ENCODE peak calls at places on chromosomes 11 and 22, in nine cellular contexts. One of them, this sample, is unnamed.

GRCh38 chr11:88421530-88421929 is 84.0 kb upstream of the CTSC start:
- DNase-seq in A549: no peak
- DNase-seq in endothelial cell of umbilical vein: no peak
- DNase-seq in IMR-90: peak
- DNase-seq in keratinocyte: no peak
- DNase-seq in trophoblast cell: peak
- DNase-seq in K562: peak
- DNase-seq in GM23338: peak
- DNase-seq in neural progenitor cell: peak
- DNase-seq in this sample: peak

GRCh38 chr11:128615076-128615475 is 27.7 kb upstream of the ETS1 start:
- DNase-seq in A549: no peak
- DNase-seq in endothelial cell of umbilical vein: no peak
- DNase-seq in IMR-90: no peak
- DNase-seq in keratinocyte: no peak
- DNase-seq in trophoblast cell: no peak
- DNase-seq in K562: no peak
- DNase-seq in GM23338: no peak
- DNase-seq in neural progenitor cell: no peak
- DNase-seq in this sample: no peak

GRCh38 chr11:58770627-58771457 is 39.1 kb upstream of the GLYAT start:
- DNase-seq in A549: no peak
- DNase-seq in endothelial cell of umbilical vein: no peak
- DNase-seq in IMR-90: peak
- DNase-seq in keratinocyte: peak
- DNase-seq in trophoblast cell: peak
- DNase-seq in K562: peak
- DNase-seq in GM23338: no peak
- DNase-seq in neural progenitor cell: no peak
- DNase-seq in this sample: peak

GRCh38 chr11:63212742-63213141 is 30.7 kb downstream of the SLC22A25 start:
- DNase-seq in A549: peak
- DNase-seq in endothelial cell of umbilical vein: peak
- DNase-seq in IMR-90: no peak
- DNase-seq in keratinocyte: no peak
- DNase-seq in trophoblast cell: peak
- DNase-seq in K562: peak
- DNase-seq in GM23338: peak
- DNase-seq in neural progenitor cell: peak
- DNase-seq in this sample: peak

GRCh38 chr11:64809781-64810241 is 540 bp downstream of the MEN1 start:
- DNase-seq in A549: peak
- DNase-seq in endothelial cell of umbilical vein: no peak
- DNase-seq in IMR-90: no peak
- DNase-seq in keratinocyte: peak
- DNase-seq in trophoblast cell: peak
- DNase-seq in K562: peak
- DNase-seq in GM23338: peak
- DNase-seq in neural progenitor cell: peak
- DNase-seq in this sample: peak

GRCh38 chr11:129376658-129377341 is 1.2 kb downstream of the BARX2 start:
- DNase-seq in A549: no peak
- DNase-seq in endothelial cell of umbilical vein: no peak
- DNase-seq in IMR-90: no peak
- DNase-seq in keratinocyte: no peak
- DNase-seq in trophoblast cell: no peak
- DNase-seq in K562: no peak
- DNase-seq in GM23338: no peak
- DNase-seq in neural progenitor cell: peak
- DNase-seq in this sample: no peak

GRCh38 chr11:88435405-88435804 is 97.9 kb upstream of the CTSC start:
- DNase-seq in A549: no peak
- DNase-seq in endothelial cell of umbilical vein: no peak
- DNase-seq in IMR-90: peak
- DNase-seq in keratinocyte: no peak
- DNase-seq in trophoblast cell: no peak
- DNase-seq in K562: no peak
- DNase-seq in GM23338: no peak
- DNase-seq in neural progenitor cell: no peak
- DNase-seq in this sample: no peak

GRCh38 chr11:12893787-12894672 is 115.1 kb upstream of the RASSF10 start:
- DNase-seq in A549: peak
- DNase-seq in endothelial cell of umbilical vein: peak
- DNase-seq in IMR-90: peak
- DNase-seq in keratinocyte: peak
- DNase-seq in trophoblast cell: peak
- DNase-seq in K562: peak
- DNase-seq in GM23338: peak
- DNase-seq in neural progenitor cell: peak
- DNase-seq in this sample: peak

GRCh38 chr11:119906376-119906775 is 177.4 kb upstream of the NECTIN1 start:
- DNase-seq in A549: no peak
- DNase-seq in endothelial cell of umbilical vein: no peak
- DNase-seq in IMR-90: no peak
- DNase-seq in keratinocyte: no peak
- DNase-seq in trophoblast cell: peak
- DNase-seq in K562: no peak
- DNase-seq in GM23338: no peak
- DNase-seq in neural progenitor cell: no peak
- DNase-seq in this sample: no peak

GRCh38 chr11:70027451-70027850 is 50.7 kb upstream of the ANO1 start:
- DNase-seq in A549: no peak
- DNase-seq in endothelial cell of umbilical vein: no peak
- DNase-seq in IMR-90: no peak
- DNase-seq in keratinocyte: no peak
- DNase-seq in trophoblast cell: no peak
- DNase-seq in K562: no peak
- DNase-seq in GM23338: no peak
- DNase-seq in neural progenitor cell: no peak
- DNase-seq in this sample: no peak

GRCh38 chr11:94175545-94175944 is 46.9 kb downstream of the PANX1 start:
- DNase-seq in A549: no peak
- DNase-seq in endothelial cell of umbilical vein: no peak
- DNase-seq in IMR-90: peak
- DNase-seq in keratinocyte: no peak
- DNase-seq in trophoblast cell: no peak
- DNase-seq in K562: no peak
- DNase-seq in GM23338: no peak
- DNase-seq in neural progenitor cell: no peak
- DNase-seq in this sample: peak

GRCh38 chr11:77813256-77813655 is 7.3 kb downstream of the RSF1 start:
- DNase-seq in A549: no peak
- DNase-seq in endothelial cell of umbilical vein: no peak
- DNase-seq in IMR-90: peak
- DNase-seq in keratinocyte: no peak
- DNase-seq in trophoblast cell: no peak
- DNase-seq in K562: no peak
- DNase-seq in GM23338: no peak
- DNase-seq in neural progenitor cell: no peak
- DNase-seq in this sample: peak

GRCh38 chr11:75400110-75400865 is 970 bp downstream of the RPS3 start:
- DNase-seq in A549: no peak
- DNase-seq in endothelial cell of umbilical vein: peak
- DNase-seq in IMR-90: peak
- DNase-seq in keratinocyte: no peak
- DNase-seq in trophoblast cell: peak
- DNase-seq in K562: peak
- DNase-seq in GM23338: no peak
- DNase-seq in neural progenitor cell: no peak
- DNase-seq in this sample: peak

GRCh38 chr22:49107961-49108530 is 719.6 kb downstream of the BRD1 start:
- DNase-seq in A549: no peak
- DNase-seq in endothelial cell of umbilical vein: no peak
- DNase-seq in IMR-90: no peak
- DNase-seq in keratinocyte: no peak
- DNase-seq in trophoblast cell: no peak
- DNase-seq in K562: no peak
- DNase-seq in GM23338: no peak
- DNase-seq in neural progenitor cell: no peak
- DNase-seq in this sample: no peak

GRCh38 chr11:94602430-94603372 is 35.5 kb downstream of the PIWIL4 start:
- DNase-seq in A549: peak
- DNase-seq in endothelial cell of umbilical vein: peak
- DNase-seq in IMR-90: peak
- DNase-seq in keratinocyte: no peak
- DNase-seq in trophoblast cell: peak
- DNase-seq in K562: peak
- DNase-seq in GM23338: peak
- DNase-seq in neural progenitor cell: no peak
- DNase-seq in this sample: peak

GRCh38 chr22:43829448-43829821 is 17.3 kb upstream of the EFCAB6 start:
- DNase-seq in A549: no peak
- DNase-seq in endothelial cell of umbilical vein: no peak
- DNase-seq in IMR-90: peak
- DNase-seq in keratinocyte: no peak
- DNase-seq in trophoblast cell: no peak
- DNase-seq in K562: no peak
- DNase-seq in GM23338: no peak
- DNase-seq in neural progenitor cell: no peak
- DNase-seq in this sample: peak
- H3K27ac ChIP-seq in A549: no peak
- H3K27ac ChIP-seq in endothelial cell of umbilical vein: no peak
- H3K27ac ChIP-seq in IMR-90: peak
- H3K27ac ChIP-seq in keratinocyte: no peak
- H3K27ac ChIP-seq in trophoblast cell: no peak
- H3K27ac ChIP-seq in K562: no peak
- H3K27ac ChIP-seq in GM23338: no peak
- H3K27ac ChIP-seq in neural progenitor cell: no peak
- H3K27ac ChIP-seq in this sample: peak

GRCh38 chr11:91978747-91979146 is 245.9 kb upstream of the FAT3 start:
- DNase-seq in A549: no peak
- DNase-seq in endothelial cell of umbilical vein: no peak
- DNase-seq in IMR-90: no peak
- DNase-seq in keratinocyte: no peak
- DNase-seq in trophoblast cell: peak
- DNase-seq in K562: no peak
- DNase-seq in GM23338: no peak
- DNase-seq in neural progenitor cell: no peak
- DNase-seq in this sample: peak
- H3K4me2 ChIP-seq in A549: no peak
- H3K4me2 ChIP-seq in endothelial cell of umbilical vein: no peak
- H3K4me2 ChIP-seq in IMR-90: no peak
- H3K4me2 ChIP-seq in keratinocyte: no peak
- H3K4me2 ChIP-seq in trophoblast cell: no peak
- H3K4me2 ChIP-seq in K562: no peak
- H3K4me2 ChIP-seq in GM23338: no peak
- H3K4me2 ChIP-seq in neural progenitor cell: no peak
- H3K4me2 ChIP-seq in this sample: peak

GRCh38 chr11:91970604-91971003 is 254.0 kb upstream of the FAT3 start:
- DNase-seq in A549: no peak
- DNase-seq in endothelial cell of umbilical vein: no peak
- DNase-seq in IMR-90: no peak
- DNase-seq in keratinocyte: no peak
- DNase-seq in trophoblast cell: no peak
- DNase-seq in K562: no peak
- DNase-seq in GM23338: no peak
- DNase-seq in neural progenitor cell: no peak
- DNase-seq in this sample: no peak
- H3K27ac ChIP-seq in A549: no peak
- H3K27ac ChIP-seq in endothelial cell of umbilical vein: no peak
- H3K27ac ChIP-seq in IMR-90: no peak
- H3K27ac ChIP-seq in keratinocyte: no peak
- H3K27ac ChIP-seq in trophoblast cell: no peak
- H3K27ac ChIP-seq in K562: no peak
- H3K27ac ChIP-seq in GM23338: no peak
- H3K27ac ChIP-seq in neural progenitor cell: no peak
- H3K27ac ChIP-seq in this sample: no peak

GRCh38 chr22:37045958-37046357 is 5.6 kb upstream of the KCTD17 start:
- DNase-seq in A549: peak
- DNase-seq in endothelial cell of umbilical vein: peak
- DNase-seq in IMR-90: peak
- DNase-seq in keratinocyte: no peak
- DNase-seq in trophoblast cell: peak
- DNase-seq in K562: no peak
- DNase-seq in GM23338: peak
- DNase-seq in neural progenitor cell: peak
- DNase-seq in this sample: peak

GRCh38 chr22:37043214-37043827 is 8.2 kb upstream of the KCTD17 start:
- DNase-seq in A549: no peak
- DNase-seq in endothelial cell of umbilical vein: no peak
- DNase-seq in IMR-90: no peak
- DNase-seq in keratinocyte: no peak
- DNase-seq in trophoblast cell: no peak
- DNase-seq in K562: no peak
- DNase-seq in GM23338: no peak
- DNase-seq in neural progenitor cell: no peak
- DNase-seq in this sample: no peak

GRCh38 chr22:37044634-37045625 is 6.6 kb upstream of the KCTD17 start:
- DNase-seq in A549: no peak
- DNase-seq in endothelial cell of umbilical vein: no peak
- DNase-seq in IMR-90: peak
- DNase-seq in keratinocyte: no peak
- DNase-seq in trophoblast cell: peak
- DNase-seq in K562: no peak
- DNase-seq in GM23338: no peak
- DNase-seq in neural progenitor cell: no peak
- DNase-seq in this sample: no peak

GRCh38 chr22:37046589-37046988 is 5.0 kb upstream of the KCTD17 start:
- DNase-seq in A549: no peak
- DNase-seq in endothelial cell of umbilical vein: no peak
- DNase-seq in IMR-90: no peak
- DNase-seq in keratinocyte: no peak
- DNase-seq in trophoblast cell: no peak
- DNase-seq in K562: no peak
- DNase-seq in GM23338: no peak
- DNase-seq in neural progenitor cell: no peak
- DNase-seq in this sample: no peak

GRCh38 chr22:37043828-37044538 is 7.6 kb upstream of the KCTD17 start:
- DNase-seq in A549: peak
- DNase-seq in endothelial cell of umbilical vein: peak
- DNase-seq in IMR-90: peak
- DNase-seq in keratinocyte: no peak
- DNase-seq in trophoblast cell: peak
- DNase-seq in K562: peak
- DNase-seq in GM23338: peak
- DNase-seq in neural progenitor cell: peak
- DNase-seq in this sample: peak
- H3K4me2 ChIP-seq in A549: peak
- H3K4me2 ChIP-seq in endothelial cell of umbilical vein: no peak
- H3K4me2 ChIP-seq in IMR-90: no peak
- H3K4me2 ChIP-seq in keratinocyte: no peak
- H3K4me2 ChIP-seq in trophoblast cell: no peak
- H3K4me2 ChIP-seq in K562: no peak
- H3K4me2 ChIP-seq in GM23338: no peak
- H3K4me2 ChIP-seq in neural progenitor cell: no peak
- H3K4me2 ChIP-seq in this sample: no peak

DNA sequence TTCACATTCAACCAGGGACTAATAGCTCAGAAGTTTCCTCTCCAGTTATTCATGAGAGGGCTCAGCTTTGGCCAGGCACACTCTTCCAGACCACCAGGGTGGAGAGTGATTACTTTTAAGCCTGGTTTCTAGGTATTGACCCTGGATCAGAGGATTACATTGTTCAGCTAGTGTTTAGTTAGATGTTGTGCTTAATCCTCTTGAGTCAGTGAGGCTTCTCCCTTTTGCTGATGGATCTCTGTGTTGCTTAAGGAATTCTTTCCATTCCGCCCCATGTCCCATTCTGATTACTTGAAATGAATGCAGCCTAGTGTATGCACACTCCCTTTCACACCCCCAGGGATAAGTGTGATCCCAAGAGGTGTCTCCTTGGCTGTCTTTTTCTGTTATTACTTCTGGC is 271.7 kb upstream of the ANO5 start:
- DNase-seq in A549: no peak
- DNase-seq in endothelial cell of umbilical vein: no peak
- DNase-seq in IMR-90: no peak
- DNase-seq in keratinocyte: no peak
- DNase-seq in trophoblast cell: no peak
- DNase-seq in K562: no peak
- DNase-seq in GM23338: no peak
- DNase-seq in neural progenitor cell: peak
- DNase-seq in this sample: no peak
- H3K27ac ChIP-seq in A549: no peak
- H3K27ac ChIP-seq in endothelial cell of umbilical vein: no peak
- H3K27ac ChIP-seq in IMR-90: no peak
- H3K27ac ChIP-seq in keratinocyte: no peak
- H3K27ac ChIP-seq in trophoblast cell: no peak
- H3K27ac ChIP-seq in K562: no peak
- H3K27ac ChIP-seq in GM23338: no peak
- H3K27ac ChIP-seq in neural progenitor cell: no peak
- H3K27ac ChIP-seq in this sample: no peak